ENCODE peak calls at places on chromosomes 2 and 18, in seven cellular contexts. D, X, F, C, P, A and L are unnamed samples.

GRCh38 chr18:2948038-2948437 is 64.9 kb downstream of the LPIN2 start:
- DNase-seq in D (peak), X (peak), F (no peak), C (no peak), P (peak), A (no peak), L (peak)

GRCh38 chr18:51433296-51433695 is 235.8 kb upstream of the MEX3C start:
- DNase-seq in D (no peak), X (no peak), F (no peak), C (no peak), P (no peak), A (no peak), L (no peak)

GRCh38 chr2:28117104-28117596 is 226.6 kb downstream of the BABAM2 start:
- DNase-seq in D (no peak), X (no peak), F (no peak), C (no peak), P (peak), A (no peak), L (peak)

GRCh38 chr2:26720322-26721166 is 28.0 kb downstream of the KCNK3 start:
- DNase-seq in D (peak), X (peak), F (no peak), C (peak), P (peak), A (peak), L (peak)

GRCh38 chr18:8706981-8707940 is 1.9 kb downstream of the MTCL1 start:
- DNase-seq in D (peak), X (peak), F (no peak), C (no peak), P (peak), A (peak), L (peak)

GRCh38 chr2:119753041-119753929 is 6.4 kb upstream of the PTPN4 start:
- DNase-seq in D (peak), X (peak), F (no peak), C (peak), P (peak), A (no peak), L (peak)

GRCh38 chr2:95385570-95385984 is 16.9 kb upstream of the FAHD2A start:
- DNase-seq in D (no peak), X (no peak), F (no peak), C (no peak), P (no peak), A (no peak), L (no peak)

GRCh38 chr2:132479140-132479539 is 62.5 kb downstream of the GPR39 start:
- DNase-seq in D (no peak), X (no peak), F (no peak), C (peak), P (no peak), A (no peak), L (no peak)

GRCh38 chr2:41759880-41760279 is 287.9 kb upstream of the PKDCC start:
- DNase-seq in D (no peak), X (no peak), F (no peak), C (no peak), P (no peak), A (no peak), L (no peak)

GRCh38 chr2:14255135-14255820 is 377.2 kb upstream of the LRATD1 start:
- DNase-seq in D (peak), X (no peak), F (no peak), C (no peak), P (no peak), A (no peak), L (no peak)

GRCh38 chr2:19632327-19633040 is 269.3 kb downstream of the TTC32 start:
- DNase-seq in D (no peak), X (peak), F (no peak), C (no peak), P (no peak), A (peak), L (no peak)

GRCh38 chr2:26848336-26849055 is 564 bp downstream of the DPYSL5 start:
- DNase-seq in D (no peak), X (no peak), F (no peak), C (no peak), P (peak), A (peak), L (peak)

GRCh38 chr2:54457326-54458023 is 1.3 kb downstream of the SPTBN1 start:
- DNase-seq in D (peak), X (peak), F (no peak), C (no peak), P (peak), A (peak), L (peak)

GRCh38 chr2:20222769-20223344 is 2.1 kb downstream of the SDC1 start:
- DNase-seq in D (no peak), X (peak), F (no peak), C (no peak), P (no peak), A (no peak), L (peak)

GRCh38 chr18:77071711-77072292 is 60.8 kb downstream of the MBP start:
- DNase-seq in D (peak), X (peak), F (no peak), C (peak), P (no peak), A (no peak), L (no peak)

GRCh38 chr2:47198985-47199451 is 43.9 kb upstream of the STPG4 start:
- DNase-seq in D (peak), X (peak), F (no peak), C (no peak), P (no peak), A (no peak), L (no peak)

GRCh38 chr2:79223539-79223938 is 64.0 kb upstream of the REG3A start:
- DNase-seq in D (no peak), X (no peak), F (no peak), C (no peak), P (no peak), A (no peak), L (no peak)

GRCh38 chr2:120763931-120764330 is 28.3 kb downstream of the GLI2 start:
- DNase-seq in D (no peak), X (no peak), F (no peak), C (no peak), P (no peak), A (no peak), L (no peak)

GRCh38 chr2:80086831-80087230 is 217.7 kb downstream of the LRRTM1 start:
- DNase-seq in D (peak), X (peak), F (no peak), C (no peak), P (no peak), A (no peak), L (no peak)

GRCh38 chr2:205129531-205129930 is 552.8 kb upstream of the NRP2 start:
- DNase-seq in D (no peak), X (no peak), F (no peak), C (no peak), P (no peak), A (no peak), L (no peak)

GRCh38 chr2:237483018-237483731 is 3.9 kb upstream of the MLPH start:
- DNase-seq in D (peak), X (peak), F (no peak), C (peak), P (peak), A (peak), L (peak)

GRCh38 chr2:218979846-218980738 is 4.9 kb downstream of the FEV start:
- DNase-seq in D (peak), X (peak), F (peak), C (peak), P (peak), A (peak), L (peak)

GRCh38 chr2:164568317-164568716 is 53.0 kb downstream of the GRB14 start:
- DNase-seq in D (no peak), X (no peak), F (no peak), C (no peak), P (no peak), A (no peak), L (no peak)

GRCh38 chr2:25339791-25340339 is 1.9 kb downstream of the DNMT3A start:
- DNase-seq in D (no peak), X (no peak), F (no peak), C (peak), P (no peak), A (peak), L (no peak)

GRCh38 chr2:26628561-26629345 is 12.4 kb downstream of the CIB4 start:
- DNase-seq in D (no peak), X (no peak), F (no peak), C (no peak), P (no peak), A (no peak), L (no peak)

GRCh38 chr2:236287656-236288055 is 23.4 kb upstream of the ASB18 start:
- DNase-seq in D (no peak), X (no peak), F (no peak), C (no peak), P (no peak), A (no peak), L (no peak)

GRCh38 chr18:44852818-44853217 is 172.1 kb downstream of the SETBP1 start:
- DNase-seq in D (no peak), X (no peak), F (no peak), C (peak), P (no peak), A (no peak), L (no peak)

GRCh38 chr2:130826419-130826818 is 10.3 kb upstream of the ARHGEF4 start:
- DNase-seq in D (no peak), X (no peak), F (no peak), C (no peak), P (no peak), A (no peak), L (no peak)

GRCh38 chr2:207467716-207468347 is 61.9 kb upstream of the CREB1 start:
- DNase-seq in D (peak), X (peak), F (no peak), C (no peak), P (no peak), A (no peak), L (no peak)

GRCh38 chr18:3605562-3606443 is 155.8 kb downstream of the TGIF1 start:
- DNase-seq in D (peak), X (peak), F (no peak), C (no peak), P (peak), A (no peak), L (no peak)